ENCODE peak calls at places on chromosomes 3 and 15, in six cellular contexts. S is COLO829; W is coronary artery; C is uterus; Z is COR-L47; Q is activated T-cell treated with anti-CD3 and anti-CD28 coated beads, Interleukin-2, amount 50 U/mL, for 4 hours. N is an unnamed sample.

GRCh38 chr3:172138792-172139507 is 99.6 kb downstream of the FNDC3B start:
- DNase-seq in C (peak), Z (no peak), Q (peak), S (peak), W (no peak), N (peak)

GRCh38 chr3:65713016-65713415 is 325.7 kb downstream of the MAGI1 start:
- DNase-seq in C (no peak), Z (no peak), S (no peak), W (peak), Q (no peak), N (peak)

GRCh38 chr3:126209741-126210140 is 29.4 kb upstream of the ALDH1L1 start:
- DNase-seq in S (no peak), W (no peak), Q (no peak), Z (no peak), C (no peak), N (no peak)

GRCh38 chr15:77753238-77753873 is 120.6 kb upstream of the LINGO1 start:
- DNase-seq in S (peak), Q (no peak), C (no peak), Z (peak), W (no peak), N (peak)

GRCh38 chr15:39453500-39454073 is 127.3 kb upstream of the THBS1 start:
- DNase-seq in Z (no peak), S (no peak), C (no peak), W (no peak), Q (no peak), N (no peak)

GRCh38 chr15:78394981-78395619 is 42.9 kb upstream of the IREB2 start:
- DNase-seq in C (no peak), Q (no peak), W (no peak), S (no peak), Z (peak), N (peak)

GRCh38 chr3:140384028-140384771 is 293.7 kb upstream of the TRIM42 start:
- DNase-seq in Q (no peak), S (no peak), W (no peak), C (no peak), Z (peak), N (no peak)

GRCh38 chr3:69324362-69325025 is 61.4 kb downstream of the FRMD4B start:
- DNase-seq in W (no peak), S (no peak), Q (no peak), Z (no peak), C (no peak), N (no peak)

GRCh38 chr15:92906563-92907081 is 6.5 kb downstream of the CHD2 start:
- DNase-seq in Q (peak), W (no peak), C (no peak), S (no peak), Z (no peak), N (peak)

N was measured in left kidney.